ENCODE peak calls at places on chromosomes 6 and 20, in six cellular contexts. B, L, V, J, O and W are unnamed samples.

GRCh38 chr6:11653028-11653583 is 115.6 kb downstream of the TMEM170B start:
- DNase-seq in V (peak; percentile 59), O (peak; percentile 99), J (peak; percentile 32), L (no peak), B (peak; percentile 49), W (peak; percentile 17)

GRCh38 chr6:28383235-28384142 is 16.1 kb downstream of the ZSCAN12 start:
- DNase-seq in J (no peak), L (peak; percentile 69), O (peak; percentile 90), V (peak; percentile 43), B (peak; percentile 85), W (peak; percentile 82)

GRCh38 chr6:33029297-33030184 is 20.1 kb upstream of the HLA-DOA start:
- DNase-seq in V (no peak), B (no peak), O (peak; percentile 6), L (no peak), J (no peak), W (no peak)

GRCh38 chr6:15874821-15875220 is 212.0 kb upstream of the DTNBP1 start:
- DNase-seq in B (no peak), L (no peak), O (peak; percentile 36), V (no peak), J (no peak), W (no peak)

GRCh38 chr6:156729248-156729647 is 47.9 kb upstream of the ARID1B start:
- DNase-seq in L (no peak), J (no peak), B (no peak), V (no peak), O (peak; percentile 79), W (peak; percentile 14)

GRCh38 chr6:27495386-27496135 is 22.7 kb upstream of the ZNF184 start:
- DNase-seq in O (peak; percentile 92), J (no peak), V (no peak), B (peak; percentile 49), L (no peak), W (no peak)

GRCh38 chr20:7199867-7200266 is 432.4 kb downstream of the BMP2 start:
- DNase-seq in B (no peak), L (no peak), J (no peak), O (no peak), V (no peak), W (no peak)

GRCh38 chr20:15047561-15047960 is 710.1 kb upstream of the FLRT3 start:
- DNase-seq in B (no peak), L (no peak), O (no peak), V (no peak), J (no peak), W (no peak)

GRCh38 chr20:38340693-38341092 is 5.6 kb upstream of the LBP start:
- DNase-seq in L (no peak), B (no peak), J (no peak), V (no peak), O (no peak), W (no peak)

GRCh38 chr6:27650620-27651370 is 177.9 kb upstream of the ZNF184 start:
- DNase-seq in J (no peak), B (no peak), O (peak; percentile 86), V (no peak), L (no peak), W (no peak)

GRCh38 chr6:136309729-136310311 is 20.2 kb upstream of the BCLAF1 start:
- DNase-seq in B (no peak), L (no peak), J (no peak), V (no peak), O (no peak), W (no peak)

GRCh38 chr6:167733740-167734661 is 92.7 kb upstream of the AFDN start:
- DNase-seq in B (peak; percentile 35), O (no peak), V (no peak), J (no peak), L (peak; percentile 32), W (no peak)

GRCh38 chr20:62615750-62616251 is 26.5 kb upstream of the SLCO4A1 start:
- DNase-seq in J (no peak), L (no peak), B (no peak), V (no peak), O (no peak), W (no peak)

GRCh38 chr20:8244637-8245036 is 112.6 kb downstream of the PLCB1 start:
- DNase-seq in B (no peak), J (no peak), L (peak; percentile 41), O (peak; percentile 53), V (no peak), W (no peak)

GRCh38 chr6:157597461-157598312 is 216.7 kb downstream of the ZDHHC14 start:
- DNase-seq in L (no peak), J (peak; percentile 4), V (no peak), O (peak; percentile 13), B (no peak), W (peak; percentile 39)

GRCh38 chr6:12009180-12009748 is 2.8 kb upstream of the HIVEP1 start:
- DNase-seq in J (no peak), O (peak; percentile 34), L (no peak), V (no peak), B (no peak), W (no peak)

GRCh38 chr20:21355981-21356380 is 41.3 kb downstream of the NKX2-4 start:
- DNase-seq in J (no peak), B (no peak), V (no peak), L (no peak), O (no peak), W (no peak)

GRCh38 chr20:21352703-21353102 is 44.6 kb downstream of the NKX2-4 start:
- DNase-seq in J (no peak), B (no peak), V (no peak), O (peak; percentile 47), L (no peak), W (no peak)

GRCh38 chr20:21357851-21358250 is 39.5 kb downstream of the NKX2-4 start:
- DNase-seq in V (no peak), B (no peak), J (no peak), L (no peak), O (no peak), W (no peak)

GRCh38 chr20:21353236-21353635 is 44.1 kb downstream of the NKX2-4 start:
- DNase-seq in B (no peak), O (no peak), J (no peak), L (no peak), V (no peak), W (peak; percentile 8)
- H3K27ac ChIP-seq in B (no peak overlapping the region), O (no peak overlapping the region), J (no peak overlapping the region), L (no peak overlapping the region), V (no peak overlapping the region), W (no peak overlapping the region)

DNA sequence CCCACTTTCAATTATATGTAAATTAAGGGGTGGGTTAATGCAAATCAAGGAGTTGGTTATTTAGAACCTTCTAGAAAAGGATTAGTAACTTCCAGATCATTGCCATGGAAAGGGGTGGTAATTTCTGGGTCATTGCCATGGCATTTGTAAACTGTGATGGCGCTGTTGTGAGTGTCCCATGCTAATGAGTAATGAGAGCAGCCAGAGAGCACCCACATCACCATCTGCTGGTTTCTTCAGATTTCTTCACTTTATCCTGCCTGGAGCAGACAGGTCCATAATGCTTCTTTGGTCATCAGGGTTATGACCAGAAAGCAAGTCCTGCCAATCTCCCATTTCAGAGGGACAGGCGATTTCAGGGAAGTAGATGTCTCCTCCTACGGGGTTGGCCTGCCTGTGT is 311.3 kb upstream of the CNR1 start:
- DNase-seq in V (no peak), L (no peak), O (no peak), J (no peak), B (no peak), W (no peak)
- TF ChIP-seq CTCF in V (no peak), L (no peak), O (peak; percentile 11), J (no peak), B (no peak), W (no peak)

GRCh38 chr6:68677119-68677518 is 42.0 kb downstream of the ADGRB3 start:
- DNase-seq in J (no peak), O (no peak), V (no peak), L (no peak), B (no peak), W (no peak)
- H3K27ac ChIP-seq in J (no peak overlapping the region), O (no peak overlapping the region), V (no peak overlapping the region), L (no peak overlapping the region), B (no peak overlapping the region), W (no peak overlapping the region)

GRCh38 chr20:25082498-25082873 is 545 bp upstream of the VSX1 start:
- DNase-seq in V (no peak), L (no peak), B (no peak), J (no peak), O (no peak), W (no peak)

GRCh38 chr20:25083141-25083772 is 1.3 kb upstream of the VSX1 start:
- DNase-seq in L (no peak), O (no peak), V (no peak), B (no peak), J (no peak), W (no peak)

GRCh38 chr20:25085756-25086495 is 4.0 kb upstream of the VSX1 start:
- DNase-seq in L (no peak), O (no peak), J (no peak), V (no peak), B (no peak), W (no peak)

GRCh38 chr20:25084616-25085187 is 2.8 kb upstream of the VSX1 start:
- DNase-seq in B (no peak), J (no peak), L (no peak), V (no peak), O (no peak), W (no peak)

DNA sequence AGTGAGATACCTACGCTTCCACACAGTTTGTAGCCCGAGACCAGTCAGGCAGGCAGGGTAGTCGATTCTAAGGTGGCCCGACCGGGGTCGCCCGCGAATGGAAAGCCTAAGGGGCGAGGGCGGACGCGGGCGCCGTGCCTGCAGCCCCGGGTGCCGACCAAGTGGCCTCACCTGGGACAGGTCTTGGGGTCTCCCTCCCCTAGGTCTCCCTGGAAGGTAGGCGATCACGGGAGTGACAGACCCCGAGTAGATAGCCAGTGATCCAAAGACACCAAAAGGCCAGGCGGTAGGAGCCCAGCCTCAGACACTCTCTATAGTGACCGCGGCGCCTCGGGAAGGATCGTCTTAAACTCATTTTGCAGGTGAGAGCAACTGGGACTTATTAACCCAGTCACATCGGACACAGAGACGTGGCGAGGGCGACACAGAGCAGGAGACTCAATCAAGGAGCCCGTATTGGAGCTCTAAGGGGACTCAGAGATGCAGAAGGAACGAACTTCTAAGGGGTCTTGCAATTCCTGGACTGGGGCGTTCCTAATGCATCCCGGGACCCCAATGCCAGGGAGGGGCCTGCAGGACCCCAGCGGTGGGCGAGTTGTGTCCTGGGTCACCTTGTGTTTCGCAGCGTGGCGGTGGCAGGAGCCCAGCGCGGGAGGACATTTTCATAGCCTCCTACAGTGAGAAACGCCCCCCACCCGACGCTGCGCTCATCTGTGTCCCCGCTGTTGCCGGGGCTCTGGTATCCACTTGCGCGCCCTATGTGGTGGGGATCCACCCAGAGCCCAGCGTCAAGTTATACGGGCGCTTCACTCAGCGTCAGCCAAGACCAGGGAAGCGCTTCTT is 2.1 kb upstream of the VSX1 start:
- DNase-seq in V (no peak), J (no peak), B (no peak), L (no peak), O (no peak), W (no peak)
- TF ChIP-seq CTCF in V (peak; percentile 28), J (no peak), B (no peak), L (no peak), O (peak; percentile 67), W (no peak)

GRCh38 chr6:35216832-35217811 is 3.4 kb downstream of the SCUBE3 start:
- DNase-seq in B (no peak), L (no peak), J (no peak), V (no peak), O (no peak), W (no peak)
- H3K27ac ChIP-seq in B (no peak overlapping the region), L (no peak overlapping the region), J (no peak overlapping the region), V (no peak overlapping the region), O (no peak overlapping the region), W (no peak overlapping the region)

GRCh38 chr6:75201901-75202672 is 3.8 kb downstream of the COL12A1 start:
- DNase-seq in L (no peak), J (no peak), O (peak; percentile 5), B (peak; percentile 63), V (no peak), W (no peak)
- TF ChIP-seq CTCF in L (no peak), J (no peak), O (peak; percentile 33), B (no peak), V (no peak), W (no peak)

GRCh38 chr20:3239026-3239866 is at the start of gene SLC4A11:
- DNase-seq in V (peak; percentile 43), L (no peak), O (no peak), J (no peak), B (no peak), W (peak; percentile 86)
- H3K27ac ChIP-seq in V (no peak within 1 kb of the TSS), L (peak within 1 kb of the TSS; percentile 74), O (no peak within 1 kb of the TSS), J (no peak within 1 kb of the TSS), B (no peak within 1 kb of the TSS), W (peak within 1 kb of the TSS; percentile 87)